ENCODE peak calls at places on chromosome X, in seven cellular contexts. Z is stomach, O is HepG2, D is ovary, A is transverse colon, C is A549, U is suprapubic skin. F is an unnamed sample.

GRCh38 chrX:140492360-140492994 is 12.4 kb downstream of the SOX3 start:
- DNase-seq in C (no peak), O (no peak), U (no peak), D (no peak), Z (no peak), A (no peak), F (no peak)

GRCh38 chrX:13153796-13154195 is 109.4 kb upstream of the FAM9C start:
- DNase-seq in U (no peak), A (no peak), Z (no peak), D (no peak), O (no peak), C (no peak), F (no peak)

GRCh38 chrX:17923546-17923945 is 62.4 kb upstream of the RAI2 start:
- DNase-seq in O (no peak), C (no peak), Z (no peak), U (no peak), D (no peak), A (no peak), F (no peak)

GRCh38 chrX:63387411-63387810 is 36.3 kb upstream of the SPIN4 start:
- DNase-seq in O (no peak), A (no peak), D (no peak), U (no peak), C (no peak), Z (no peak), F (no peak)

GRCh38 chrX:154779261-154779660 is 16.6 kb downstream of the DKC1 start:
- DNase-seq in D (no peak), O (no peak), Z (no peak), U (no peak), C (no peak), A (no peak), F (no peak)

GRCh38 chrX:52563105-52563504 is 46.2 kb upstream of the XAGE1B start:
- DNase-seq in O (no peak), Z (no peak), A (no peak), U (no peak), C (no peak), D (no peak), F (no peak)

GRCh38 chrX:40174594-40175415 is 77.0 kb upstream of the BCOR start:
- DNase-seq in D (peak), C (no peak), Z (peak), A (peak), U (no peak), O (peak), F (peak)

GRCh38 chrX:129759576-129760061 is 20.1 kb upstream of the SASH3 start:
- DNase-seq in A (peak), C (no peak), U (no peak), O (no peak), Z (peak), D (no peak), F (no peak)

GRCh38 chrX:153469811-153470410 is 465 bp downstream of the HAUS7 start:
- DNase-seq in O (no peak), C (peak), A (no peak), U (no peak), D (no peak), Z (no peak), F (peak)

DNA sequence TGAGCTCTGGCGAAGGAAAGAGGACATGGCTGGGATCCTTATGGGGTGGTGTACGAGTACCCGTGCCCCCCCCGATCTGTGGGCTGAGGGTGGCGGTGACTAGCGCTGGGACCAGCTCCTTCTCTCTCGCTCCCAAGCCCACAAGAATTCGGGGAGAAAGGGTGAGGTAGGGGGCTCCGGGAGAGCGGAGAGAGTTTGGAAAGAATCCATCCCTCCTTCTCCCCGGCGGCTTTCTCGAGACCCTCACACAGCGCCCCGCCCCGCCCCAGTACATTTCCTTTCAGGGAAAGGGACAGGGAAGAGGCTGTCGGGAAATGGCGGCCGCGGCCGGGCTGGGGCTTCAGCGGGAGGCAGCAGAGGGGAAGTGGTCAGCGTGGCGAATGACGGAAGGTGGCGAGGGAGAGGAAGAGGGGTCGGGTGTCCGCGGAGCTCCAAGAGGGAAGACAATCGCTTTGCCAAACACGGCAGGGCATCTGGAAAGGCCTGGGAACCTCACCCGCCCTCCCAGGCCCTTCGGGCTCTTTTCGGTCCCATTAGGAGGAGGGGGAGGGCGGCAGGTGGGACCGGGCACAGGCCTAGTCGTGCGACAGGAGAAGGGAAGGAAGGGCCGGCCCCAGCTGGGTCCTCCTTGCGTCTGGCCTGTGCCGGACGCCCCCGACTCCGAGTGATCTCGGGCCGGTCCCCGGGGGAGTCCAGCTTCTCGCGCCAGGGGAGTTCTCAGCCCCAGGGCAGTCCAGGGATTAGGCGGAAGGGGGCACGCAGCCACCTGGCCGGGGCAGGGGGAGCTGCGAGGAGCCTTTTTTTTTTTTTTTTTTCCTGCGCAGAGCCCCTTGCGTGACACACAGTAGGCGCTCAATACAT is 10.2 kb downstream of the HNRNPH2 start:
- DNase-seq in C (no peak), Z (peak), A (peak), O (no peak), D (peak), U (peak), F (peak)
- TF ChIP-seq POLR2A in C (peak), Z (no peak), A (peak), O (no peak), D (no peak), U (no peak), F (no peak)

DNA sequence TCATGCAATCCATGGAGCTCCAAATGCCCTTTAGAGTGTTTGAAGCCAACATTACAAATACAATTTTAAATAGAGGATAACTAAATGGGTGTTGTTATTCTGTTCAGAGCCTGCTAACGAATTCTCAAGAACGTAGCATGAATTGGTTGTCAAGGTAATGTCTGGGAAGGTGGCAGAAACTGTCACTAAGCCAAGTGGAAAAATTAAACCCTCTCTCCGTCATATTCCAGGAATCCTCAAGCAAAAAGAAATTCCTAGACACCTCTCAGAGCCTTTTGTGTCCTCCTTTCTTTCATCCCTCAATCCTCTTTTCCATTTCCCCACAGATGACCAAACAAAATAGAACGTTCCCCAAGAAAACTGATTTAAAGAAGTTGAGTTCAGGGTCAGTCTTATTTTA is 204.0 kb downstream of the MID1 start:
- DNase-seq in U (no peak), Z (no peak), D (no peak), A (no peak), C (no peak), O (no peak), F (no peak)
- TF ChIP-seq EP300 in U (no peak), Z (no peak), D (no peak), A (no peak), C (no peak), O (no peak), F (no peak)

DNA sequence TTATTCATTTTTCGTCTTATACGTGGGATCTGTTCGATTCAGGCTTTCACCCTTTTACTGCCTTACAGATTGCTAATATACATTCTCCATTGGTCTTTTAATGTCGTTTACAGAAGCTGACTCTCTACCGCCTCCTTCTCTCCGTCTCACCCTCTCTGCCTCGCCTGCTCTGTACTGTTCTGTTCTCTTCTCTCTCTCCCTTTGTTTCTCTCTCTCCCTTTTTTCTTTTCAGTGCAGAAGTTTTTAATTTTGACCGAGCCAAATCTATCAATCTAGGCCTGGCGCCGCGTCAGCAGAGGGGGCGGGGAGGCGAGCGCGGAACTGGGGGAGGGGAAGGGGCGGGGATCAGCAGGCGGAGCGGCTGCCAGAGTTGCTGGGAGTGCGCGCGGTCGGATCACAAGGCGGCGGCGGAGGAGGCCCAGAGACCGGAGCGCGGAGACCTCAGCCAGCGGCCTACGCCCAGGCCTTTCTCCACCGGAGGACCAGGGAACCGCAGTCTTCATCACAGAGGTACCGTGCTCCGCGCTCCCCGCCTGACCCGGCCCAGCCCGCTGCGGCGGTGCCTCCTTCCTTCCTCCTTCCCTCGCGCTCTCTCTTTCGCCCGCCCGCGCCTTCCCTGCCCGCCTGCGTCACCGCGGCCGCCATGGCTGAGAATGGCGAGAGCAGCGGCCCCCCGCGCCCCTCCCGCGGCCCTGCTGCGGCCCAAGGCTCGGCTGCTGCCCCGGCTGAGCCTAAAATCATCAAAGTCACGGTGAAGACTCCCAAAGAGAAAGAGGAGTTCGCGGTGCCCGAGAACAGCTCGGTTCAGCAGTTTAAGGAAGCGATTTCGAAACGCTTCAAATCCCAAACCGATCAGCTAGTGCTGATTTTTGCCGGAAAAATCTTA is at the start of gene UBQLN2:
- DNase-seq in U (peak), D (peak), A (peak), O (peak), C (no peak), Z (peak), F (peak)
- TF ChIP-seq POLR2A in U (peak), D (peak), A (peak), O (peak), C (peak), Z (no peak), F (peak)

GRCh38 chrX:22527302-22527701 is 254.6 kb downstream of the CBLL2 start:
- DNase-seq in C (no peak), U (no peak), Z (no peak), O (no peak), D (no peak), A (no peak), F (no peak)

DNA sequence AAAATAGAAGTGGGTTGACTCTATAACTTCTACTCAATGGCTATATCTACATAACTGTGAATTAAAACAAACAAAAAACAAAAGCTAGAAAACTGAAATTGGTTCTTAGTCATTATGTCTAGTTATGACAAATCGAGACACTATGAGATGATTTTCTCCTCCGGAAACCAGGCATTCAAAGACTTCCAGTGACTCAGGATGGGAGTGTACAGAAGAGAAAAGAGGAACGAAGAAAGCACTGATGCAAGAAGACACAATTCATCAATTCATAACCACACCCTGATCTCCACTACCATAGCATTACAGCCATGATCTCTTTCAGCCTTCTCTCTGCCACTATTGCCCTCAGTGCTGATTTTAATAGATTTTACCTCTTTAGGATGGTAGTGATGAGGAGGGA is 253.6 kb downstream of the CBLL2 start:
- DNase-seq in C (no peak), O (no peak), A (no peak), D (no peak), Z (no peak), U (no peak), F (no peak)
- TF ChIP-seq EP300 in C (no peak), O (no peak), A (no peak), D (no peak), Z (no peak), U (no peak), F (no peak)

DNA sequence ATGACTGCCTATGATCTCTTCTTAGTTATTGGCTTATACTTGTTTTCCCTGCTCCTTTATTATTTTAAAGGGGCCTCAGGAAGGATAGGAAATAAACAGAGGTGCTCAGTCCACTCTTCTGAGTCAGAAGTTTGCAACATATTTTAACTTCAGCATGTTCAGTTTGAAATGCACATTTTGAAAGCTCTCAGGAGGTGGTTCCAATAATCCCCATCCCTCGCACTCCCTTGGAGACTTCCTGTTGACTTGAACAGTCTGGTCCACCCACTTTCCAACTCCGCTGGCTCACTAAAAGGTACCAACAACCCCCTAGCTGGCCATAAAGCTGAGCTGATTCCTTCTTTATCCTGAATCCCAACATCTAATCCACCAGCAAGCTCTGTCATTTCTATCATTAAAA is 78.3 kb upstream of the DUSP21 start:
- DNase-seq in U (no peak), Z (no peak), A (no peak), C (no peak), O (no peak), D (no peak), F (no peak)
- TF ChIP-seq POLR2A in U (no peak), Z (no peak), A (no peak), C (no peak), O (no peak), D (no peak), F (no peak)

DNA sequence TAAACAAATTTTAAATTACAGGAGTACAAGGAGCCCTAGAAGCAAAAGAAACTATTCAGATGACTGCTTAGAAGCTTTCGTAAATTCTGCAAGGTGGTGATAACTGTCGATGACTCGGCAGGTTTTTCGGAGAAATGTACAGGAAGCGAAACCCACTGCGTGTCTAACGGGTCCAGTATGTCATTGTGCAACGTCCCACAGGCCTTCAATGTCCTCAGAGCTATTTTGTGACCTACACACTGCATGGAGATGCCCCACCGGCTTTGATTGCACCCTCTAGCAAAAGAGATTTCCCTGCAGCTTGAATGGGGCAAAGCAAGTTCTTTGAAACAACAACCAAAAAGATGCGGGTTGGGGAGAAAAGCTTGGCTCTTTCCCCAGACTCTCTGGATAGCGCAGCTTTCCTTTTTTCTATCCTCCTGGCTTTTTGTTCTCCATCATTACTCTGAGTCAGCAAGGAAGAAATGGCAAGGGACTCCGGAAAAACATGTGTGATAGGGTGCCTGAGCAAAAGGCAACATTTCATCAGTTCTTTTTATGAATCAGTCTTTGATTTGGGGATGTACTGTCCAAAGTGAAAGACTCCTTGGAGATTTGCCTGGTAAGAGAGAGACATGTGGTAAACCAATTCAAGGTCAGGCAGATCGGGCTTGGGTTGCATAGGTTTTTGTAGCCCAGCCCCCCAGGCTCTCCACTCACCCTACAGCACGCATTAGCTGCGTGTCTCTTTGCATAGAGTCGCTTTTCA is 112.0 kb upstream of the TBL1X start:
- DNase-seq in O (peak), C (no peak), Z (peak), D (no peak), U (no peak), A (peak), F (peak)
- TF ChIP-seq EP300 in O (no peak), C (no peak), Z (no peak), D (no peak), U (no peak), A (no peak), F (peak)

DNA sequence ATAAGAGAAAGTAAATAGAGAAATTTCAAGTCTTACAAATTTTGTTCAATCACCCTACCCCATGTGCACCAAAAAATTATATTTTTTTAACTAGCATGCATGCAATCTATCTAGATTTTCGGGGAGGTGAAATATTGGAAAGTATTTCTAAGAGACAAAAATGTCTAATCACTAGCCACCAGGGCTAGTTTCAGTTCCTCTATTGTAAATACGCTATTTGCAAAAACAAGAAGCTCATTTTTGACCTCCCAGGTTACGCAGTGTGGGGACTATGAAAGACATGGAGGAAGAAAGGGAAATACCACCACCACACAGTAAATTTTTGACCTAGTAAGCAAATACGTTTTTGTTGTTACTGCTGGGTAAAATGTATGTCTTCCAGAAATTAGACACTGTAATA is 2.3 kb downstream of the NEXMIF start:
- DNase-seq in C (no peak), Z (no peak), D (no peak), U (no peak), A (no peak), O (no peak), F (no peak)
- TF ChIP-seq POLR2A in C (no peak), Z (no peak), D (no peak), U (no peak), A (no peak), O (no peak), F (no peak)

GRCh38 chrX:71068052-71068918 is at the start of gene SNX12:
- DNase-seq in A (peak), Z (peak), O (peak), D (peak), C (peak), U (peak), F (peak)
- TF ChIP-seq EP300 in A (no peak), Z (no peak), O (no peak), D (no peak), C (no peak), U (no peak), F (no peak)

DNA sequence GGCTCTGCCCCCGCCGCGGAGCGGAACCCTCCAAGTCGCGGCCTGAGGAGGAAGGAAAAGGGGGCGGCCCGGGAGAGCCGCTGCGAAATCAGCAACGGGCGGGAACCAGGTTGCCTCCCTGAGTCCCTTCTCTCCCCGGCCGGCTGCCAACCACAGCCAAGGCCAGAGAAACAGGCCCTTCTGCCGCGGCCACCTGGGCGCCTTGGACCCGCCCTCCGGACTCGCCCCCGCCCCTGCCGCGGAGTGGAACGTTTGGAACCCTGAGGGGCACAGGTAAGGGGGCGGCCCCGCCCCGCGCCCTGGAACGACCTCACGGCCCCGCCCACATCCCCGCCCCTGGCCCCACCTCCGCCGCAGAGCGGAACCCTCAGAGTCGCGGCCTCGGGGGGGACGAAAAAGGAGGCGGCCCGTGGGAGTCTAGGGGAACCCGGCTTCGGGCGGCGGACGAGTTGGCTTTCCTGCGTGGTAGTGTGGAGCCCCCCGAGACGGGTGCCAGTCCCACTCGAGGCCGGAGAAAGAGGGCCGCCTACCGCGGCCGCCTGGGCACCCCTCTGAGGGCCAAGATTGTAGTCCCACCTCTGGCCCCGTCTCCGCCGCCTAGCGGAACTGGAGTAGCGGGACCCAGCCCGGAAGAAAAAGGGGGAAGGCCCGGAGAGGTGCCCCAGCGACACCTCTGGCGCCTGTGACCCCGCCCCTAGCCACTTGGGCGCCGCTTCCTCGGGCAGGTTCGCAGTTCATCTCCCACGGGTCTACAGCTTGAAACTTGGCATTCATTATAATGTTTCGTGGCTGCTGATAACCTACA is 669 bp upstream of the PHKA2 start:
- DNase-seq in D (peak), A (peak), C (peak), O (peak), U (peak), Z (peak), F (peak)
- TF ChIP-seq POLR2A in D (peak), A (peak), C (peak), O (peak), U (no peak), Z (no peak), F (peak)

F was measured in upper lobe of left lung.